ENCODE peak calls at places on chromosome 18, in six cellular contexts. T is OCI-LY7, R is endodermal cell, S is hepatocyte, A is transverse colon, G is astrocyte. C is an unnamed sample. For H3K36me3, the result is how much of the 10 kb centered on the place peaks cover.

GRCh38 chr18:63088262-63088661 is 231.3 kb downstream of the BCL2 start:
- DNase-seq in T (no peak), R (peak), S (no peak), A (no peak), G (no peak), C (no peak)

GRCh38 chr18:36947820-36948348 is 119.0 kb downstream of the KIAA1328 start:
- DNase-seq in T (no peak), R (peak), S (no peak), A (no peak), G (no peak), C (peak)

GRCh38 chr18:50507120-50507590 is 52.7 kb upstream of the MAPK4 start:
- DNase-seq in T (peak), R (peak), S (peak), A (peak), G (no peak), C (peak)

GRCh38 chr18:21281611-21282010 is 39.6 kb downstream of the GREB1L start:
- DNase-seq in T (no peak), R (no peak), S (no peak), A (no peak), G (no peak), C (no peak)

GRCh38 chr18:74480149-74480651 is 16.0 kb upstream of the CNDP2 start:
- DNase-seq in T (no peak), R (no peak), S (no peak), A (no peak), G (no peak), C (peak)

GRCh38 chr18:37403100-37403781 is 162.4 kb downstream of the CELF4 start:
- DNase-seq in T (no peak), R (peak), S (peak), A (no peak), G (peak), C (peak)

GRCh38 chr18:11658989-11659388 is 30.1 kb upstream of the GNAL start:
- DNase-seq in T (no peak), R (no peak), S (peak), A (no peak), G (no peak), C (peak)

GRCh38 chr18:48939368-48940097 is 11.2 kb downstream of the SMAD7 start:
- DNase-seq in T (no peak), R (no peak), S (no peak), A (no peak), G (peak), C (no peak)

GRCh38 chr18:22637787-22638186 is 220.1 kb upstream of the CTAGE1 start:
- DNase-seq in T (no peak), R (no peak), S (peak), A (no peak), G (peak), C (peak)

GRCh38 chr18:61891874-61892273 is 933 bp downstream of the RNF152 start:
- DNase-seq in T (no peak), R (no peak), S (peak), A (no peak), G (no peak), C (no peak)

GRCh38 chr18:61894751-61895524 is 2.1 kb upstream of the RNF152 start:
- DNase-seq in T (no peak), R (no peak), S (no peak), A (no peak), G (no peak), C (no peak)

GRCh38 chr18:61892683-61893303 is at the start of gene RNF152:
- DNase-seq in T (no peak), R (peak), S (peak), A (peak), G (no peak), C (peak)

GRCh38 chr18:61893971-61894750 is 1.4 kb upstream of the RNF152 start:
- DNase-seq in T (no peak), R (peak), S (peak), A (peak), G (no peak), C (peak)

GRCh38 chr18:61893304-61893970 is 630 bp upstream of the RNF152 start:
- DNase-seq in T (no peak), R (peak), S (peak), A (peak), G (no peak), C (no peak)
- TF ChIP-seq CTCF in T (no peak), R (no peak), S (peak), A (no peak), G (no peak), C (no peak)

GRCh38 chr18:8365528-8365927 is 243.7 kb upstream of the RAB12 start:
- DNase-seq in T (no peak), R (no peak), S (no peak), A (no peak), G (no peak), C (no peak)

GRCh38 chr18:8368490-8369217 is 240.6 kb upstream of the RAB12 start:
- DNase-seq in T (no peak), R (no peak), S (no peak), A (no peak), G (no peak), C (no peak)

GRCh38 chr18:8366656-8367055 is 242.6 kb upstream of the RAB12 start:
- DNase-seq in T (no peak), R (peak), S (peak), A (no peak), G (no peak), C (no peak)

GRCh38 chr18:8366070-8366469 is 243.2 kb upstream of the RAB12 start:
- DNase-seq in T (no peak), R (peak), S (no peak), A (no peak), G (no peak), C (no peak)

GRCh38 chr18:8367217-8367988 is 241.8 kb upstream of the RAB12 start:
- DNase-seq in T (no peak), R (peak), S (peak), A (peak), G (no peak), C (peak)
- H3K4me3 ChIP-seq in T (no peak), R (no peak), S (no peak), A (peak), G (peak), C (peak)

DNA sequence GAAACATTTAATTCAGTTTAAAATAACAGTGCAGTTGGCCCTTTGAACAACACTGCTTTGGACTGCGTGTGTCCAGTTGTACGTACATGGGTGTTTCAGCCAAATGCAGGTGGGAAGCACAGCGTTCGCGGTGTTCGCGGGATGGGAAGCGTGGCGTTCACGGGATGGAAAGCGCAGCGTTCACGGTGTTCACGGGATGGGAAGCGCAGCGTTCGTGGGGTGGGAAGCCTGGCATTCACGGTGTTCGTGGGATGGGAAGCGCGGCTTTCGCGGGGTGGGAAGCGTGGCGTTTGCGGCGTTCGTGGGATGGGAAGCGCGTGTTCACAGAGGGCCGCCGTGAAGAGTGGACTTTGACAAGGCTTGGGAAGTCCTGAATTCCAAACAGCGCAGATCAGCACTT is 47.6 kb downstream of the CTDP1 start:
- DNase-seq in T (no peak), R (no peak), S (no peak), A (no peak), G (no peak), C (no peak)
- H3K36me3 ChIP-seq in T (under half), R (half or more), S (under half), A (half or more), G (under half), C (under half)

DNA sequence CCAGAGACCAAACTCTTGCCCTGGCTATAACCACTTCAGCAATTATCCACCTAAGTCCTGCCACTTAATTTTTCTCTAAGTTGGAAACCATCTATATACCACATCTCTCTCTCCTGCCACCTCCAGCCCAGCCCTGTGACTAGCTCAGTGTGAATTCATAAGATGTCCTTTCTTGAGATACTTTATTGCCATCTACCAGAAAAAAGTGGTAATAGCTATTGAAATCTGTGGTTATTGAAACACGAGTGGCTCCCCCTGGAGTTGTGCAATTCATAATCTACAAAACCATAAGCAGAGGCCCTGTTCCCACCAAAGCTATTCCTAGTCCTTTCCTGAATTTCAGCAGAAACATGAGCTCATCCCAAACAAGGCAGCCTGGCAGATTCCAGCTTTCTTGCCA is 324.0 kb downstream of the TXNL1 start:
- DNase-seq in T (no peak), R (no peak), S (no peak), A (no peak), G (no peak), C (no peak)
- TF ChIP-seq CTCF in T (peak), R (no peak), S (no peak), A (no peak), G (no peak), C (no peak)

DNA sequence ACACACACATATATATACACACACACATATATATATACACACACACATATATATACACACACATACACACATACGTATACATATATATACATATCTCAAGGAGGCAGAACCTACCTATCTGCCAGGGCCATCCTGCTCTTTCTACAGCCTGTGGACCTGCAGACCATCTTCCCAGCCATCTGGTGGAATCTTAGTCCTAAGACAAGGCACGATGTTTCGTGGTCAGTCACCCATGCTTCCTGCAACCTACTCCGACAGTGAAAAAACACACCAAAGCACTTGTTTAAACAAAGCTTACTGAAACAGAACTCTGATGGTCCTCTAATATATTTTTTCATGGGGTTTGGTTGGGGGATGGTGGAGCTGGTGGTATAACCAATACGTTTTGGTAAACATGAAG is 164.2 kb upstream of the ZNF521 start:
- DNase-seq in T (peak), R (no peak), S (no peak), A (no peak), G (no peak), C (no peak)
- H3K4me3 ChIP-seq in T (peak), R (no peak), S (no peak), A (no peak), G (no peak), C (no peak)

C was measured in bronchial epithelial cell.